ENCODE peak calls at places on chromosomes 1 and 21, in eight cellular contexts. J is endothelial cell of umbilical vein, N is GM23338, G is IMR-90, K is hepatocyte, P is neural progenitor cell, L is osteoblast, M is DND-41. Z is an unnamed sample.

GRCh38 chr1:59317343-59317742 is 20.4 kb downstream of the FGGY start:
- DNase-seq in J (no peak), N (no peak), G (no peak), K (no peak), P (no peak), L (no peak), M (no peak), Z (no peak)

GRCh38 chr1:225987491-225988316 is 11.4 kb downstream of the SDE2 start:
- DNase-seq in J (peak; percentile 58), N (peak; percentile 68), G (peak; percentile 59), K (peak; percentile 57), P (peak; percentile 35), L (peak; percentile 84), M (no peak), Z (peak; percentile 30)

GRCh38 chr1:241156231-241156965 is 200.6 kb downstream of the RGS7 start:
- DNase-seq in J (peak; percentile 28), N (no peak), G (peak; percentile 2), K (peak; percentile 74), P (no peak), L (peak; percentile 51), M (no peak), Z (peak; percentile 17)

GRCh38 chr21:42637602-42638041 is 15.8 kb upstream of the PDE9A start:
- DNase-seq in J (no peak), N (no peak), G (no peak), K (no peak), P (no peak), L (no peak), M (no peak), Z (no peak)

GRCh38 chr1:53860967-53861411 is 22.9 kb upstream of the NDC1 start:
- DNase-seq in J (peak; percentile 51), N (peak; percentile 88), G (peak; percentile 61), K (peak; percentile 82), P (peak; percentile 82), L (no peak), M (peak; percentile 55), Z (peak; percentile 30)

GRCh38 chr21:19122371-19122770 is 718.8 kb upstream of the TMPRSS15 start:
- DNase-seq in J (no peak), N (no peak), G (no peak), K (no peak), P (no peak), L (no peak), M (no peak), Z (no peak)

GRCh38 chr21:17466166-17466565 is 46.7 kb upstream of the CXADR start:
- DNase-seq in J (no peak), N (no peak), G (peak; percentile 83), K (peak; percentile 64), P (no peak), L (peak; percentile 62), M (no peak), Z (peak; percentile 57)

GRCh38 chr1:228307218-228308023 is 99.2 kb downstream of the TRIM11 start:
- DNase-seq in J (no peak), N (no peak), G (no peak), K (no peak), P (no peak), L (no peak), M (no peak), Z (no peak)

GRCh38 chr1:6889875-6890480 is 104.7 kb downstream of the CAMTA1 start:
- DNase-seq in J (peak; percentile 82), N (peak; percentile 81), G (peak; percentile 68), K (peak; percentile 82), P (peak; percentile 74), L (no peak), M (peak; percentile 44), Z (peak; percentile 44)

GRCh38 chr1:117061986-117062415 is 1.9 kb downstream of the TTF2 start:
- DNase-seq in J (no peak), N (no peak), G (peak; percentile 88), K (peak; percentile 20), P (no peak), L (peak; percentile 85), M (no peak), Z (peak; percentile 82)

GRCh38 chr1:16422041-16422440 is 15.2 kb downstream of the SPATA21 start:
- DNase-seq in J (no peak), N (no peak), G (no peak), K (no peak), P (no peak), L (no peak), M (no peak), Z (no peak)

GRCh38 chr1:212645563-212646543 is 37.3 kb downstream of the ATF3 start:
- DNase-seq in J (no peak), N (no peak), G (no peak), K (no peak), P (no peak), L (peak; percentile 9), M (no peak), Z (no peak)

DNA sequence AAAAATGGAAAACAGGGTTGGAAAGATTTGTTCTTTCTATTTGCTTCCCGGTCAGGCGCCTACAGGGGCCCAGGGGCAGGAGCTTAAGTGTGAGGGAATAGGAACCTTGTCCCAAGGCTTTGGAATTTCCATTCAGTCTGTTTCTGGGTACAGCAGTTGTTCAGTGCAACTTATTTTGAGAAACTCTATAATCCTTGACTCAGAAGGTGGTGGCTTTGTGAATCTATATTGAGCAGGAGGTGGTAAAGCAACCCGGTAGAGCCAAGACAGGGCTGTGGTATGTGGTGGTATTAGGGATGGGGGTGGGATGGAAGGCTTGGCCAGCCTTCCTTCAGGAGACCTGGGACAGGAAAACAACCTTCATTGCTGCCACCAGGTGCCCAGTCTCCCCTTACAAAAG is 20.0 kb downstream of the GJA5 start:
- DNase-seq in J (no peak), N (no peak), G (no peak), K (no peak), P (no peak), L (no peak), M (no peak), Z (no peak)
- H4K20me1 ChIP-seq in J (no peaks in the 10 kb centered on the region), N (no peaks in the 10 kb centered on the region), G (no peaks in the 10 kb centered on the region), K (no peaks in the 10 kb centered on the region), P (no peaks in the 10 kb centered on the region), L (no peaks in the 10 kb centered on the region), M (no peaks in the 10 kb centered on the region), Z (no peaks in the 10 kb centered on the region)

DNA sequence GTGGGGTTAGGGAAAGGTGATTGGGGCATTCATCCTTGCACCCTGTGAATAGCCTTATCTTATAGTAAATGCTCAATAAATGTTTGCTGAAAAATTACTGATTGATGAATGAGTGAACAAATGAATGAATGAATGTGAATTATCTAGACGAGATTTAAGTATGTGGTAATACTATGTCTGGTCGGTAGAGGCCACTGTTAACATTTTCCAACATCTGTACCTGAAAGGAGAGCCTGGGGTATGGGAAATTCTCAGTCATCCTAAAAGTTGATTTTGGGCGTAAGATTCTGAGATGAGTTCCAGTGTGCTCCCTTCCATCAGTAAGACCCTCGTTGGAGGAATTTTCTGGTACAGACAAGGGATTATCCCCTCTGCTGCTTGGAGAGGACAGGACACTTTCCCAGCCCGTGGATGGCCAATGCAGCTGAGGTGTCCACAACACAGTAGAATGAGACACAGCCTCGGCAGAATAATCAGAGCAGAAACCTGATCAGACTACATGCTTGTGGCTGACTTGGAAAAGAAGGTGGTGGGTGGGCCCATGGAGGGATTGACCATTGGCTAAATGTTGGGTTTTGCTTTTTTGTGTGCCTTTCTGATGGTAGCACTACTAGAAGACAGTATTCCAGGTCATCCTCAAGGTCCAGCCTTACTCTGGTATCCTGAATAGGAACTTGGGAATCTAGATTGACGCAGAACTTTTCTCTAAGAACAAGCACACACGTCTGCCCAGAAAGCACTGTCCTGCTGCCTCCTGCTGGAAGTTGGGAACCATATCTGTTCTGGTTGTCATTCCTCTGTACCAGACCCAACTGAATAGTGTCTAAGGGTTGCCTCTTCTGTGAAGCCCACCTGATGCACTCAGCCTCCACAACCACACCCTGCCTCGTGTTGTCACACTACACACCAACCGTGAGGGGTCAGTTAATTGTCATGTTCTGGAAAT is 262.0 kb downstream of the TNR start:
- DNase-seq in J (peak; percentile 59), N (peak; percentile 56), G (peak; percentile 16), K (no peak), P (peak; percentile 48), L (no peak), M (no peak), Z (peak; percentile 9)
- TF ChIP-seq CTCF in J (peak; percentile 44), N (peak; percentile 62), G (peak; percentile 50), K (peak; percentile 55), P (peak; percentile 72), L (peak; percentile 60), M (peak; percentile 74), Z (peak; percentile 63)

DNA sequence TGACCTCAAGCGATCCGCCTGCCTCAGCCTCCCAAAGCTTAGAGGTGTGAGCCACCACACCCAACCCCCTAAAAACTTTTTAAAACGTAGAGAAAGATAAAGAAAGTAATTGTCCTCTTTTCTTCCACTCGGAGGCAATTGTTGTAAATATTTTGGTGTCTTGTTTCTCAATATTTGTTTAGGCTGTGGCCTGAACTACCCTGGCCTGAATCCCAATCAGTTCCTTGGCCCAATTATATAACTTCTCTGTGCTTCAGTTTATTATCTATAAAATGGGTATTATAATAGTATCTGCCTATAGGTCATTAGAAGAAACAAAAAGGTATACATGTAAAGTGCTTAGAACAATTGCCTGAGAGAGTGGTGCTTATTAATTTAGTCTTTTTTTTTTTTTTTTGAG is 1.8 kb upstream of the ATP5PO start:
- DNase-seq in J (no peak), N (no peak), G (no peak), K (no peak), P (no peak), L (no peak), M (no peak), Z (no peak)
- H3K4me1 ChIP-seq in J (peaks cover 13% of the 10 kb centered on the region), N (peaks cover 4% of the 10 kb centered on the region), G (peaks cover 2% of the 10 kb centered on the region), K (peaks cover 7% of the 10 kb centered on the region), P (peaks cover 13% of the 10 kb centered on the region), L (peaks cover 17% of the 10 kb centered on the region), M (peaks cover 30% of the 10 kb centered on the region), Z (peaks cover 14% of the 10 kb centered on the region)

GRCh38 chr21:44011774-44012473 is at the start of gene TRAPPC10:
- DNase-seq in J (peak; percentile 72), N (peak; percentile 88), G (peak; percentile 80), K (peak; percentile 94), P (peak; percentile 92), L (peak; percentile 99), M (peak; percentile 83), Z (peak; percentile 85)

GRCh38 chr21:44010429-44010828 is 1.7 kb upstream of the TRAPPC10 start:
- DNase-seq in J (no peak), N (peak; percentile 70), G (no peak), K (no peak), P (peak; percentile 48), L (peak; percentile 27), M (no peak), Z (no peak)

GRCh38 chr21:44011123-44011773 is 861 bp upstream of the TRAPPC10 start:
- DNase-seq in J (no peak), N (no peak), G (no peak), K (no peak), P (no peak), L (peak; percentile 4), M (no peak), Z (no peak)

GRCh38 chr21:44012474-44013379 is 618 bp downstream of the TRAPPC10 start:
- DNase-seq in J (peak; percentile 24), N (peak; percentile 85), G (peak; percentile 13), K (peak; percentile 76), P (peak; percentile 92), L (peak; percentile 93), M (peak; percentile 85), Z (peak; percentile 40)

DNA sequence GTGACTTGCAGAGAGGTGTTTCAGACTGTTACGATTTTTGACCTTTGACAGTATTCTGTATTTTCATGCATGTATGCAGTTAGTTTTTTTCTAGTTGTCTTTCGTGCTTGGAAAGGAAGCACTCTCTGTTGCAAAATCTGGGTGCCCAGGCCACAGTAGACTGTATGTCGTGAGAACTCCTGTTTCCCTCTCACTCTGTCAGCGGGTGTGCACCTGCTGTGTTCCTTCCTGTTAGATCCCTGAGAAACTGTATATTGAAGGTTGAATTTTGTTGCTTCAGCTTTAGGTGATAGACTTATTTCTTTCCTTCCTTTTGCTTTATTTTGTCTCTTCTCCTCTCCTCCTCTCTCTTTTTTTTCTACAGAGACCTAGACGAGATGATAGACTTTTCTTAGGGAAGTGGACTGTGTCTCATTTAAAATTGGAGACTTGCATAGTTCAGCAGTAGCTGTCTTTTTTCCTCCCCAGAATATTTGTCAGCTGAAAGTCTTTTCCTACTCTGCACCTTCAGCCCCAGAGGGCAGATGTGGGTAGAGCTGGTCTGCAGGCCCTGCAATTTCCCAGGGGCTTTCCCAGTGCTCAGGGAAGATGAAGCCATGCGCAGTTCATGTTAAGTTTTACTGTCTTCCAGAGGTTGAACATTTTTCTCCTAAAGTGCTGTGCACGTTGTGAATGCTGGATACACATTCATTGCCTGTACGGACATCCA is 1.4 kb downstream of the TRAPPC10 start:
- DNase-seq in J (peak; percentile 37), N (peak; percentile 34), G (peak; percentile 4), K (peak; percentile 30), P (no peak), L (peak; percentile 90), M (peak; percentile 53), Z (peak; percentile 35)
- H4K20me1 ChIP-seq in J (peaks cover 3% of the 10 kb centered on the region), N (peaks cover 44% of the 10 kb centered on the region), G (peaks cover 45% of the 10 kb centered on the region), K (peaks cover 43% of the 10 kb centered on the region), P (peaks cover 37% of the 10 kb centered on the region), L (peaks cover 27% of the 10 kb centered on the region), M (peaks cover 42% of the 10 kb centered on the region), Z (peaks cover 2% of the 10 kb centered on the region)